ENCODE peak calls at places on chromosomes 4 and X, in eight cellular contexts. J, W, X, G, I, H, S and Y are unnamed samples.

GRCh38 chrX:68647156-68647957 is at the start of gene STARD8:
- DNase-seq in J (peak), W (no peak), X (no peak), G (peak), I (peak), H (no peak), S (peak), Y (peak)

GRCh38 chr4:152682143-152682542 is 2.3 kb upstream of the TMEM154 start:
- DNase-seq in J (no peak), W (no peak), X (no peak), G (no peak), I (no peak), H (no peak), S (no peak), Y (no peak)

GRCh38 chr4:27048350-27049100 is 187.9 kb downstream of the STIM2 start:
- DNase-seq in J (peak), W (no peak), X (no peak), G (peak), I (no peak), H (no peak), S (peak), Y (peak)

GRCh38 chr4:3257125-3257690 is 8.2 kb downstream of the MSANTD1 start:
- DNase-seq in J (no peak), W (peak), X (no peak), G (no peak), I (no peak), H (peak), S (no peak), Y (no peak)

GRCh38 chr4:16089156-16089555 is 5.3 kb upstream of the PROM1 start:
- DNase-seq in J (no peak), W (no peak), X (no peak), G (no peak), I (no peak), H (no peak), S (no peak), Y (no peak)

GRCh38 chr4:5940470-5941203 is 47.8 kb upstream of the CRMP1 start:
- DNase-seq in J (no peak), W (no peak), X (no peak), G (no peak), I (no peak), H (no peak), S (peak), Y (peak)

GRCh38 chrX:150314186-150314585 is 48.9 kb upstream of the MAMLD1 start:
- DNase-seq in J (no peak), W (no peak), X (no peak), G (no peak), I (no peak), H (no peak), S (no peak), Y (no peak)

GRCh38 chrX:36266155-36266554 is 346.6 kb downstream of the CFAP47 start:
- DNase-seq in J (no peak), W (no peak), X (no peak), G (no peak), I (peak), H (no peak), S (no peak), Y (no peak)

GRCh38 chrX:147920161-147920666 is 8.5 kb downstream of the FMR1 start:
- DNase-seq in J (no peak), W (no peak), X (no peak), G (no peak), I (no peak), H (no peak), S (no peak), Y (no peak)

GRCh38 chr4:182400754-182401153 is 157.6 kb downstream of the TENM3 start:
- DNase-seq in J (no peak), W (no peak), X (no peak), G (no peak), I (no peak), H (no peak), S (no peak), Y (no peak)

GRCh38 chr4:28879900-28880299 is 1840.3 kb upstream of the PCDH7 start:
- DNase-seq in J (no peak), W (no peak), X (no peak), G (no peak), I (no peak), H (no peak), S (no peak), Y (no peak)

GRCh38 chr4:5370286-5370685 is 319.0 kb downstream of the STK32B start:
- DNase-seq in J (peak), W (no peak), X (no peak), G (no peak), I (no peak), H (no peak), S (peak), Y (no peak)

GRCh38 chr4:183397741-183398297 is 46.6 kb upstream of the CDKN2AIP start:
- DNase-seq in J (no peak), W (no peak), X (no peak), G (no peak), I (no peak), H (no peak), S (no peak), Y (no peak)

GRCh38 chr4:101948951-101949350 is 158.4 kb downstream of the BANK1 start:
- DNase-seq in J (no peak), W (no peak), X (no peak), G (no peak), I (no peak), H (no peak), S (no peak), Y (no peak)

GRCh38 chr4:30720021-30720655 is at the start of gene PCDH7:
- DNase-seq in J (peak), W (no peak), X (no peak), G (peak), I (peak), H (no peak), S (peak), Y (peak)

GRCh38 chr4:8589831-8590545 is 2.6 kb upstream of the CPZ start:
- DNase-seq in J (no peak), W (no peak), X (no peak), G (no peak), I (no peak), H (no peak), S (no peak), Y (no peak)

GRCh38 chr4:135838889-135839288 is 1637.3 kb upstream of the PABPC4L start:
- DNase-seq in J (peak), W (no peak), X (no peak), G (no peak), I (no peak), H (no peak), S (no peak), Y (no peak)

GRCh38 chr4:57110635-57111546 is 706 bp upstream of the IGFBP7 start:
- DNase-seq in J (no peak), W (no peak), X (no peak), G (peak), I (no peak), H (peak), S (peak), Y (peak)

GRCh38 chr4:54897590-54897989 is 227.8 kb downstream of the KDR start:
- DNase-seq in J (no peak), W (no peak), X (no peak), G (no peak), I (no peak), H (no peak), S (no peak), Y (no peak)

GRCh38 chr4:26931961-26932360 is 71.3 kb downstream of the STIM2 start:
- DNase-seq in J (no peak), W (no peak), X (no peak), G (no peak), I (no peak), H (no peak), S (peak), Y (no peak)

GRCh38 chr4:1375761-1376322 is 28.8 kb downstream of the UVSSA start:
- DNase-seq in J (no peak), W (peak), X (peak), G (no peak), I (peak), H (no peak), S (no peak), Y (no peak)

GRCh38 chrX:27915617-27916016 is 65.6 kb downstream of the DCAF8L1 start:
- DNase-seq in J (peak), W (no peak), X (no peak), G (no peak), I (no peak), H (no peak), S (peak), Y (peak)

GRCh38 chr4:25696409-25696808 is 40.8 kb downstream of the SLC34A2 start:
- DNase-seq in J (no peak), W (no peak), X (no peak), G (no peak), I (no peak), H (no peak), S (no peak), Y (no peak)

GRCh38 chr4:111066447-111066846 is 443.6 kb upstream of the PITX2 start:
- DNase-seq in J (no peak), W (no peak), X (no peak), G (peak), I (no peak), H (no peak), S (no peak), Y (peak)

GRCh38 chr4:95061220-95061619 is 303.5 kb downstream of the BMPR1B start:
- DNase-seq in J (no peak), W (no peak), X (no peak), G (peak), I (no peak), H (no peak), S (peak), Y (peak)

GRCh38 chr4:53688186-53688790 is 97.0 kb upstream of the LNX1 start:
- DNase-seq in J (peak), W (no peak), X (no peak), G (peak), I (no peak), H (no peak), S (peak), Y (peak)

GRCh38 chrX:80747832-80748231 is 61.8 kb downstream of the BRWD3 start:
- DNase-seq in J (no peak), W (no peak), X (no peak), G (no peak), I (no peak), H (no peak), S (no peak), Y (no peak)

GRCh38 chr4:109334596-109335105 is 32.2 kb upstream of the COL25A1 start:
- DNase-seq in J (no peak), W (no peak), X (no peak), G (no peak), I (no peak), H (no peak), S (no peak), Y (no peak)

GRCh38 chr4:8100696-8101095 is 57.9 kb downstream of the ABLIM2 start:
- DNase-seq in J (no peak), W (no peak), X (no peak), G (no peak), I (no peak), H (no peak), S (peak), Y (peak)

GRCh38 chr4:154622598-154622997 is 10.1 kb upstream of the FGG start:
- DNase-seq in J (peak), W (no peak), X (no peak), G (peak), I (no peak), H (no peak), S (peak), Y (peak)

GRCh38 chr4:154623995-154624394 is 11.5 kb upstream of the FGG start:
- DNase-seq in J (no peak), W (no peak), X (no peak), G (no peak), I (no peak), H (no peak), S (no peak), Y (no peak)

GRCh38 chr4:154630307-154630706 is 17.9 kb upstream of the FGG start:
- DNase-seq in J (no peak), W (no peak), X (no peak), G (no peak), I (no peak), H (no peak), S (no peak), Y (no peak)

DNA sequence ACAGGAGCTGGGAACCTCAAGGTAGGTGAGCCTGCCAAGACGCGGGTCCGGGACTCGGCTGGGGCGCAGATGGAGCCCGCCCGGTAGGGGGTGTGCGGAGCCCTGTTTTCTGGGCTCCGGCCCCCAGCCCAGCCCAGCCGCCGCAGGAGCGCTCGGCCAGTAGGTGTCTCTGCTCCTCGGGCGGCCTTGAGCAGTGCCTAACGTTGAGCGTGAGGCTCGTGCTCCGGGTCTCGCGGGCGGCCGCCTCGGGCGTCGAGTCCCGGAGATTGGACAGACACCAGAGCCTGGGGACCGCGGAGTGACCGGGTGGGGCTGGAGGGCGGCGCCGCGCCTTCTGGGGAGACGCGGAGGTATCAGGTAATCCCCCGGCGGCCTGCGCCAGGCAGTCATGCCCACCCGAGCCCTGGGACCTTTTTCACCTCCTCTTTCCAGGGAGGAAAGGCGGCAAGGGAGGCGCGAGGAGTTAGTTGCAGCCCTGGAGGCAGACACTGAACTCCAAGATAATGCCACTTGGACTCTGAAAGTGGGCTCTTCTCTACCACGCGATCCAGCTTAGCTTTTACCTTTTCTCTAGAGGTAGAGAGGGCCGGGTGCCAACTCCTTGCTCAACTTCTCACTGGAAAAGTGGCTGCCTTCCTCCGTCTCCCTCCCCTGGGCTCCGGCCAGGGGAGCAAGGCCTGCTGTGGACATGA is 14.5 kb upstream of the FGG start:
- DNase-seq in J (peak), W (peak), X (peak), G (peak), I (peak), H (no peak), S (peak), Y (peak)
- TF ChIP-seq CTCF in J (peak), W (no peak), X (peak), G (peak), I (peak), H (peak), S (peak), Y (peak)

GRCh38 chr4:104878936-104879335 is 267.7 kb upstream of the TET2 start:
- DNase-seq in J (no peak), W (no peak), X (no peak), G (no peak), I (no peak), H (no peak), S (no peak), Y (no peak)
- H3K4me3 ChIP-seq in J (no peak), W (no peak), X (no peak), G (no peak), I (no peak), H (no peak), S (no peak), Y (no peak)

GRCh38 chrX:8873956-8874355 is 72.8 kb upstream of the FAM9A start:
- DNase-seq in J (no peak), W (no peak), X (no peak), G (no peak), I (no peak), H (no peak), S (no peak), Y (no peak)

GRCh38 chrX:8879750-8880149 is 78.6 kb upstream of the FAM9A start:
- DNase-seq in J (peak), W (no peak), X (no peak), G (peak), I (no peak), H (no peak), S (peak), Y (peak)
- TF ChIP-seq CTCF in J (peak), W (no peak), X (peak), G (peak), I (peak), H (no peak), S (peak), Y (peak)

GRCh38 chrX:72307646-72308051 is 1.9 kb upstream of the CITED1 start:
- DNase-seq in J (no peak), W (no peak), X (no peak), G (no peak), I (no peak), H (no peak), S (no peak), Y (no peak)
- H3K4me3 ChIP-seq in J (peak), W (peak), X (peak), G (no peak), I (no peak), H (no peak), S (no peak), Y (no peak)

GRCh38 chr4:100688368-100688767 is 170.5 kb upstream of the EMCN start:
- DNase-seq in J (no peak), W (no peak), X (no peak), G (no peak), I (no peak), H (no peak), S (no peak), Y (no peak)

GRCh38 chr4:100695871-100696270 is 178.0 kb upstream of the EMCN start:
- DNase-seq in J (no peak), W (no peak), X (no peak), G (no peak), I (no peak), H (no peak), S (no peak), Y (no peak)

GRCh38 chr4:100695039-100695654 is 177.3 kb upstream of the EMCN start:
- DNase-seq in J (no peak), W (no peak), X (no peak), G (no peak), I (no peak), H (no peak), S (no peak), Y (no peak)

GRCh38 chr4:100694467-100694866 is 176.6 kb upstream of the EMCN start:
- DNase-seq in J (no peak), W (no peak), X (no peak), G (no peak), I (no peak), H (no peak), S (no peak), Y (no peak)

DNA sequence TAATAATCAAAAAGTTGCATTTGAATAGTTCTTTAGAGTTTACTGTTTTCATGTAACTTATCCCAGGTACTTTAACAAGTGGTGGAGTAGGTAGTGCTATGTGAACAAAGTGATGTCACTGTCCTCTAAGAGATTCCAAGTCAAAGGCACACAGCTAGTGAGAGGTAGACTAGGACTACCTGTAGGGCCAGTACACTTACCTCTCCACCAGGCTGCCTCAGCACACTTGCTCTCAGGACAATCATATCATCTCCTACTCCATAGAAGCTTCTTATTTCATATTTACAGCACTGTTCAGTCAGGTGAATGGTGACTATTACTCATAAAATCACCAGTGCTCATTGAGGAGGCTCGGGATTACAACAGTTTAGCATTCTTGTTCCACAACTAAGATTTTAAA is 173.0 kb upstream of the EMCN start:
- DNase-seq in J (no peak), W (no peak), X (no peak), G (no peak), I (no peak), H (no peak), S (no peak), Y (no peak)
- TF ChIP-seq CTCF in J (no peak), W (no peak), X (no peak), G (no peak), I (no peak), H (no peak), S (no peak), Y (no peak)

DNA sequence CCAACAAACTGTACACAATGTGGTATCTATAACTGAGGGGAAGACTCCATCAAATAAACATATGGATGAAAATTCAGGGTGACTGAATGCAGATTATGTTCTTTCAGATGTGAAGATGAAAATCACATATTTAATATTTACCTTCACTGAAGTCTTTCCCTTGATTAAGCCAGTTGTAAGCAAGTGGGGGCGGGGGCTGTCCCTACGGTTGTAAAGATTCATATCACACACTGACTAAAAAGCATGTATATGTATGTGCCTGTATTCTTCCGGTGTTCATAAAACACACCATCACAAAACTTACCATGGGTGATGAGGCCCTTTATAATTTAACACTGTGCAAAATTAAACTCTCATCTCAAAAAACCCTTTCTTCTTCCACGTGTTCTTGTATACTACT is 1.3 kb downstream of the TAB3 start:
- DNase-seq in J (no peak), W (no peak), X (no peak), G (no peak), I (no peak), H (no peak), S (no peak), Y (no peak)
- H3K4me3 ChIP-seq in J (no peak), W (no peak), X (peak), G (peak), I (no peak), H (no peak), S (no peak), Y (peak)

GRCh38 chr4:73593631-73594241 is 26.5 kb downstream of the RASSF6 start:
- DNase-seq in J (peak), W (no peak), X (no peak), G (peak), I (no peak), H (no peak), S (peak), Y (peak)
- TF ChIP-seq CTCF in J (peak), W (peak), X (peak), G (peak), I (peak), H (peak), S (peak), Y (peak)